ENCODE peak calls at places on chromosomes 7 and 10, in seven cellular contexts. J is astrocyte of the cerebellum; P is ascending aorta; W is aorta; L is iris pigment epithelial cell; R is T follicular helper cell; T is CD8-positive, alpha-beta memory T cell. M is an unnamed sample.

GRCh38 chr7:108037748-108038147 is 34.8 kb upstream of the LAMB1 start:
- DNase-seq in J (no peak), P (no peak), W (no peak), L (no peak), R (no peak), T (no peak), M (no peak)

GRCh38 chr10:123970207-123970926 is 78.8 kb upstream of the CPXM2 start:
- DNase-seq in J (no peak), P (no peak), W (no peak), L (no peak), R (no peak), T (no peak), M (no peak)

GRCh38 chr7:150399421-150399820 is 20.3 kb downstream of the ZNF775 start:
- DNase-seq in J (no peak), P (peak), W (no peak), L (no peak), R (no peak), T (no peak), M (no peak)

GRCh38 chr10:98423691-98424120 is 8.7 kb upstream of the PYROXD2 start:
- DNase-seq in J (no peak), P (peak), W (no peak), L (no peak), R (no peak), T (no peak), M (no peak)

GRCh38 chr7:22356010-22356854 is 722 bp downstream of the RAPGEF5 start:
- DNase-seq in J (no peak), P (no peak), W (no peak), L (no peak), R (no peak), T (no peak), M (no peak)

GRCh38 chr7:31856366-31856765 is 169.4 kb downstream of the PPP1R17 start:
- DNase-seq in J (no peak), P (no peak), W (no peak), L (no peak), R (no peak), T (no peak), M (no peak)

GRCh38 chr10:90125966-90126600 is 424.7 kb downstream of the KIF20B start:
- DNase-seq in J (peak), P (no peak), W (no peak), L (peak), R (no peak), T (no peak), M (no peak)

GRCh38 chr10:7045891-7046599 is 364.8 kb downstream of the SFMBT2 start:
- DNase-seq in J (no peak), P (no peak), W (no peak), L (no peak), R (no peak), T (no peak), M (no peak)

GRCh38 chr10:29621161-29621560 is 13.6 kb downstream of the SVIL start:
- DNase-seq in J (no peak), P (peak), W (no peak), L (peak), R (no peak), T (no peak), M (peak)

GRCh38 chr7:56078196-56078595 is 14.1 kb downstream of the SUMF2 start:
- DNase-seq in J (no peak), P (no peak), W (peak), L (no peak), R (no peak), T (no peak), M (no peak)

GRCh38 chr10:63489838-63490237 is 24.1 kb upstream of the JMJD1C start:
- DNase-seq in J (no peak), P (no peak), W (no peak), L (no peak), R (no peak), T (no peak), M (no peak)

GRCh38 chr10:24357344-24358021 is 148.5 kb downstream of the KIAA1217 start:
- DNase-seq in J (peak), P (no peak), W (no peak), L (no peak), R (no peak), T (no peak), M (no peak)

GRCh38 chr10:131970946-131971345 is 10.8 kb downstream of the BNIP3 start:
- DNase-seq in J (no peak), P (peak), W (no peak), L (no peak), R (no peak), T (no peak), M (no peak)

GRCh38 chr7:18770154-18770807 is 274.7 kb downstream of the HDAC9 start:
- DNase-seq in J (peak), P (no peak), W (no peak), L (peak), R (no peak), T (no peak), M (peak)

GRCh38 chr10:58399410-58399809 is 14.2 kb downstream of the TFAM start:
- DNase-seq in J (no peak), P (no peak), W (no peak), L (peak), R (no peak), T (no peak), M (peak)

GRCh38 chr10:71860243-71861029 is 9.4 kb upstream of the PSAP start:
- DNase-seq in J (peak), P (peak), W (peak), L (peak), R (no peak), T (no peak), M (peak)

GRCh38 chr7:132009778-132010177 is 453.4 kb upstream of the PODXL start:
- DNase-seq in J (peak), P (no peak), W (no peak), L (peak), R (no peak), T (no peak), M (no peak)